ENCODE peak calls at places on chromosomes 6 and 20, in seven cellular contexts. D is tibial artery, P is uterus, A is tibial nerve, H is mammary epithelial cell, Z is heart left ventricle, V is right lobe of liver. Q is an unnamed sample.

GRCh38 chr20:50385733-50386640 is 124.2 kb upstream of the PTPN1 start:
- DNase-seq in D (no peak), P (no peak), A (no peak), H (no peak), Z (no peak), V (no peak), Q (no peak)

GRCh38 chr20:50475879-50476292 is 34.3 kb upstream of the PTPN1 start:
- DNase-seq in D (no peak), P (no peak), A (no peak), H (no peak), Z (no peak), V (peak; percentile 52), Q (no peak)

GRCh38 chr6:170424634-170425126 is 118.1 kb downstream of the FAM120B start:
- DNase-seq in D (no peak), P (no peak), A (no peak), H (no peak), Z (no peak), V (no peak), Q (no peak)

GRCh38 chr6:30645989-30646388 is 944 bp upstream of the C6orf136 start:
- DNase-seq in D (no peak), P (no peak), A (no peak), H (no peak), Z (no peak), V (no peak), Q (no peak)

GRCh38 chr6:130033999-130034814 is 15.8 kb downstream of the L3MBTL3 start:
- DNase-seq in D (no peak), P (peak; percentile 41), A (no peak), H (peak; percentile 8), Z (no peak), V (no peak), Q (no peak)

GRCh38 chr20:10671850-10672578 is 1.8 kb downstream of the JAG1 start:
- DNase-seq in D (peak; percentile 88), P (peak; percentile 80), A (peak; percentile 64), H (no peak), Z (peak; percentile 84), V (peak; percentile 67), Q (peak; percentile 87)

GRCh38 chr6:36290668-36291620 is 21.1 kb downstream of the PNPLA1 start:
- DNase-seq in D (no peak), P (no peak), A (no peak), H (peak; percentile 15), Z (no peak), V (no peak), Q (no peak)

GRCh38 chr6:129475477-129476247 is 234.3 kb downstream of the ARHGAP18 start:
- DNase-seq in D (no peak), P (no peak), A (no peak), H (no peak), Z (no peak), V (peak; percentile 45), Q (no peak)

GRCh38 chr6:143753678-143754077 is 75.9 kb downstream of the PHACTR2 start:
- DNase-seq in D (no peak), P (no peak), A (no peak), H (no peak), Z (no peak), V (no peak), Q (no peak)

GRCh38 chr6:161139766-161140553 is 133.9 kb downstream of the AGPAT4 start:
- DNase-seq in D (no peak), P (no peak), A (no peak), H (no peak), Z (no peak), V (no peak), Q (peak; percentile 43)

GRCh38 chr6:85669735-85670194 is 27.1 kb upstream of the SYNCRIP start:
- DNase-seq in D (no peak), P (no peak), A (no peak), H (peak; percentile 94), Z (no peak), V (no peak), Q (no peak)

GRCh38 chr6:113596477-113596876 is 260.7 kb upstream of the MARCKS start:
- DNase-seq in D (no peak), P (no peak), A (no peak), H (no peak), Z (no peak), V (no peak), Q (no peak)

GRCh38 chr20:52785678-52786077 is 186.5 kb upstream of the TSHZ2 start:
- DNase-seq in D (peak; percentile 43), P (peak; percentile 42), A (no peak), H (peak; percentile 21), Z (no peak), V (no peak), Q (no peak)

GRCh38 chr20:4012631-4013030 is 2.7 kb downstream of the RNF24 start:
- DNase-seq in D (no peak), P (no peak), A (no peak), H (no peak), Z (no peak), V (no peak), Q (no peak)

GRCh38 chr6:108492131-108492766 is 68.5 kb upstream of the FOXO3 start:
- DNase-seq in D (no peak), P (no peak), A (no peak), H (peak; percentile 37), Z (no peak), V (no peak), Q (no peak)

GRCh38 chr6:158799051-158799792 is 19.9 kb downstream of the EZR start:
- DNase-seq in D (no peak), P (no peak), A (no peak), H (no peak), Z (no peak), V (peak; percentile 88), Q (no peak)

GRCh38 chr6:152267967-152268845 is 369.0 kb downstream of the SYNE1 start:
- DNase-seq in D (no peak), P (no peak), A (no peak), H (no peak), Z (no peak), V (no peak), Q (no peak)

GRCh38 chr6:154690857-154691256 is 42.4 kb upstream of the SCAF8 start:
- DNase-seq in D (no peak), P (no peak), A (no peak), H (no peak), Z (no peak), V (no peak), Q (no peak)

GRCh38 chr20:2402271-2402980 is 21.7 kb downstream of the TGM6 start:
- DNase-seq in D (no peak), P (no peak), A (no peak), H (peak; percentile 68), Z (no peak), V (no peak), Q (no peak)

GRCh38 chr20:17616480-17617211 is 46.8 kb downstream of the DSTN start:
- DNase-seq in D (peak; percentile 23), P (no peak), A (no peak), H (no peak), Z (peak; percentile 18), V (peak; percentile 42), Q (no peak)

GRCh38 chr20:4069741-4070140 is 54.4 kb upstream of the RNF24 start:
- DNase-seq in D (peak; percentile 52), P (no peak), A (no peak), H (peak; percentile 46), Z (peak; percentile 15), V (no peak), Q (no peak)

GRCh38 chr6:24743944-24744335 is 25.0 kb upstream of the C6orf62 start:
- DNase-seq in D (no peak), P (no peak), A (no peak), H (no peak), Z (no peak), V (no peak), Q (no peak)

GRCh38 chr6:123171341-123171740 is 175.3 kb downstream of the CLVS2 start:
- DNase-seq in D (no peak), P (no peak), A (no peak), H (peak; percentile 0), Z (no peak), V (no peak), Q (no peak)

GRCh38 chr6:28981833-28982475 is 23.2 kb downstream of the ZNF311 start:
- DNase-seq in D (peak; percentile 92), P (peak; percentile 85), A (peak; percentile 66), H (peak; percentile 91), Z (peak; percentile 76), V (peak; percentile 83), Q (peak; percentile 86)

GRCh38 chr6:13044390-13044789 is 283.9 kb downstream of the TBC1D7 start:
- DNase-seq in D (no peak), P (no peak), A (no peak), H (peak; percentile 1), Z (no peak), V (no peak), Q (no peak)

GRCh38 chr6:3144571-3144970 is 12.8 kb downstream of the TUBB2A start:
- DNase-seq in D (no peak), P (no peak), A (no peak), H (no peak), Z (no peak), V (no peak), Q (no peak)

GRCh38 chr6:3151705-3152104 is 5.6 kb downstream of the TUBB2A start:
- DNase-seq in D (no peak), P (no peak), A (no peak), H (no peak), Z (no peak), V (no peak), Q (no peak)

GRCh38 chr6:3152689-3153088 is 4.7 kb downstream of the TUBB2A start:
- DNase-seq in D (no peak), P (no peak), A (no peak), H (no peak), Z (no peak), V (no peak), Q (no peak)

GRCh38 chr6:3147914-3148757 is 9.2 kb downstream of the TUBB2A start:
- DNase-seq in D (no peak), P (no peak), A (no peak), H (no peak), Z (no peak), V (no peak), Q (no peak)
- TF ChIP-seq CTCF in D (no peak), P (no peak), A (no peak), H (no peak), Z (no peak), V (no peak), Q (no peak)

GRCh38 chr20:46089338-46090094 is at the start of gene NCOA5:
- DNase-seq in D (peak; percentile 95), P (peak; percentile 97), A (peak; percentile 90), H (peak; percentile 94), Z (peak; percentile 97), V (peak; percentile 96), Q (peak; percentile 97)
- H3K4me1 ChIP-seq in D (no peaks in the 10 kb centered on the region), P (peaks cover 5% of the 10 kb centered on the region), A (peaks cover 49% of the 10 kb centered on the region), H (peaks cover 20% of the 10 kb centered on the region), Z (peaks cover 46% of the 10 kb centered on the region), V (no peaks in the 10 kb centered on the region), Q (peaks cover 55% of the 10 kb centered on the region)

GRCh38 chr20:23165307-23165750 is 79.2 kb upstream of the CD93 start:
- DNase-seq in D (no peak), P (no peak), A (no peak), H (no peak), Z (no peak), V (peak; percentile 31), Q (no peak)
- TF ChIP-seq CTCF in D (no peak), P (no peak), A (no peak), H (no peak), Z (no peak), V (no peak), Q (no peak)

DNA sequence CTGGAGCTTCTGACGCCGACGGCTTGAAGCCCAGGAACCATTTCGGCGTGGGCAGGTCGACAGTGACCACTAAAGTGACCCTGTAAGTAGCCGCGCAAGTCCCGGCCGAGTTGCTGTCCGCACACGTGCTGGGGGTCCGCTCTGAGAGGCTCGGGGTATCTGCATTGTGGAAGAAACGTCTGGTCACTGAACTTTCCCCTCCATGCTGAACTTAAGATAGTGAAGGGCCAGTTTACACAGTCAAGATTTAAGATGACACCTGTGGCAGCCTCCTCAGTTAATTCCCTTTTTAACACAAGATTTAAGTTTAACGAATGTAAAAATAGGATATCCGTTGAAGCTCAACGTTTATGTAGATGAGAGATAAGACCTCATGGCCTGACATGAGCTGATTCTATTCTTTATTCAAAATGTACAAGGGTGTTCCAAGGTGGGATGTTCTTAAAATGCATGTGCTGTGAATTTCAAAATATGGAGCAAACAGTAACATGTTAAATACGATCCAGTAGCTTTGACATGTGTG is 116.3 kb downstream of the RTN4IP1 start:
- DNase-seq in D (peak; percentile 26), P (no peak), A (no peak), H (no peak), Z (no peak), V (no peak), Q (no peak)
- H3K4me1 ChIP-seq in D (no peaks in the 10 kb centered on the region), P (no peaks in the 10 kb centered on the region), A (peaks cover 59% of the 10 kb centered on the region), H (peaks cover 45% of the 10 kb centered on the region), Z (peaks cover 30% of the 10 kb centered on the region), V (no peaks in the 10 kb centered on the region), Q (peaks cover 50% of the 10 kb centered on the region)

Q was measured in heart right ventricle.